ENCODE peak calls at places on chromosome 5, in five cellular contexts. V, Q, U, Z and D are unnamed samples.

GRCh38 chr5:25334288-25334790 is 689.6 kb upstream of the CDH10 start:
- DNase-seq in V (no peak), Q (no peak), U (no peak), Z (no peak), D (no peak)

GRCh38 chr5:152285764-152286163 is 119.3 kb downstream of the NMUR2 start:
- DNase-seq in V (no peak), Q (no peak), U (no peak), Z (no peak), D (no peak)

GRCh38 chr5:34626036-34626435 is 30.1 kb upstream of the RAI14 start:
- DNase-seq in V (no peak), Q (peak), U (no peak), Z (no peak), D (no peak)

GRCh38 chr5:72185717-72186388 is 78.6 kb downstream of the MAP1B start:
- DNase-seq in V (no peak), Q (no peak), U (no peak), Z (no peak), D (no peak)

GRCh38 chr5:78594946-78595921 is 53.3 kb downstream of the LHFPL2 start:
- DNase-seq in V (no peak), Q (peak), U (no peak), Z (peak), D (peak)

GRCh38 chr5:73266309-73266708 is 93.3 kb downstream of the TMEM174 start:
- DNase-seq in V (no peak), Q (no peak), U (no peak), Z (no peak), D (no peak)

GRCh38 chr5:14655146-14655741 is 9.3 kb upstream of the OTULIN start:
- DNase-seq in V (no peak), Q (no peak), U (no peak), Z (no peak), D (no peak)

GRCh38 chr5:154138701-154139100 is 51.8 kb upstream of the GALNT10 start:
- DNase-seq in V (no peak), Q (no peak), U (no peak), Z (no peak), D (no peak)

GRCh38 chr5:137328418-137328937 is 170.6 kb downstream of the SPOCK1 start:
- DNase-seq in V (no peak), Q (no peak), U (no peak), Z (no peak), D (no peak)

GRCh38 chr5:39951070-39951469 is 526.3 kb upstream of the DAB2 start:
- DNase-seq in V (no peak), Q (no peak), U (no peak), Z (no peak), D (no peak)

GRCh38 chr5:122942164-122942914 is 94.2 kb downstream of the PPIC start:
- DNase-seq in V (no peak), Q (peak), U (no peak), Z (no peak), D (no peak)

DNA sequence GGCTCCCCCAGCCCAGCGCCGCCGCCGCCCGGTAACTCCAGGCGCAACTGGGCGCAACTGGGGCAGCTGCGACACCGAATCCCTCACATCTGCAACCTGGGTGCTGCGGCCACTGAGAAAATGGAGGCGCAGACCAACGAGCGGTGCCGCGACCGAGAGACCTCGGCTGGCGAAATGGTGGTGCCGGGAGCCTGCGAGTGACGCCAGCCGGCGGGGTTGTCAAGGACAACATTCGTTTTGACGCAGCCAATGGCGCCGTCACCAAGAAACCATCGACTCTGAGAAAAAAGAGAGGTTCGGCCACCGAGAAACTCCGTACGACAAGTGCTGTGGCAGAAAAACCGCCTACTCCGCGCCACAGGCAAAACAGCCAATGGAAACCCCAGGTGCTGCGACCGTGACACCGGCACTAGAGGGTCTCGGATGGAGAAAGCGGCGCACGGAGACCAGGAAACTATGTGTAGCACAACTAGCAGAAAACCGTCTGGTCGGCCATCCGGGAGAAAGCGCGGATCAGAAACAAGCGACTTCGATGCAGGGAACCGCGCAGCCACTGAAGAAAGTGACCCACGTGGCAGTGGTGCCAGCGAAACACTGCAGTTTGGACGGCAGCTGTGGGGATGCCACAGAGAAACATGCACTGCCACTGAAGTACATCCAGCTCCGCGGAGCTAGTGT is 88.8 kb downstream of the ANXA2R start:
- DNase-seq in V (no peak), Q (peak), U (peak), Z (no peak), D (peak)
- TF ChIP-seq POLR2A in V (no peak), Q (no peak), U (no peak), Z (no peak), D (no peak)

GRCh38 chr5:87541033-87541432 is 128.3 kb upstream of the CCNH start:
- DNase-seq in V (no peak), Q (peak), U (no peak), Z (peak), D (no peak)
- TF ChIP-seq CTCF in V (peak), Q (no peak), U (no peak), Z (no peak), D (no peak)

GRCh38 chr5:139296862-139297326 is 3.4 kb downstream of the MATR3 start:
- DNase-seq in V (peak), Q (no peak), U (peak), Z (no peak), D (no peak)
- H3K4me3 ChIP-seq in V (peak), Q (no peak), U (no peak), Z (no peak), D (no peak)

GRCh38 chr5:115169392-115170127 is at the start of gene TRIM36:
- DNase-seq in V (peak), Q (peak), U (peak), Z (peak), D (peak)
- TF ChIP-seq POLR2A in V (peak), Q (no peak), U (peak), Z (peak), D (no peak)

DNA sequence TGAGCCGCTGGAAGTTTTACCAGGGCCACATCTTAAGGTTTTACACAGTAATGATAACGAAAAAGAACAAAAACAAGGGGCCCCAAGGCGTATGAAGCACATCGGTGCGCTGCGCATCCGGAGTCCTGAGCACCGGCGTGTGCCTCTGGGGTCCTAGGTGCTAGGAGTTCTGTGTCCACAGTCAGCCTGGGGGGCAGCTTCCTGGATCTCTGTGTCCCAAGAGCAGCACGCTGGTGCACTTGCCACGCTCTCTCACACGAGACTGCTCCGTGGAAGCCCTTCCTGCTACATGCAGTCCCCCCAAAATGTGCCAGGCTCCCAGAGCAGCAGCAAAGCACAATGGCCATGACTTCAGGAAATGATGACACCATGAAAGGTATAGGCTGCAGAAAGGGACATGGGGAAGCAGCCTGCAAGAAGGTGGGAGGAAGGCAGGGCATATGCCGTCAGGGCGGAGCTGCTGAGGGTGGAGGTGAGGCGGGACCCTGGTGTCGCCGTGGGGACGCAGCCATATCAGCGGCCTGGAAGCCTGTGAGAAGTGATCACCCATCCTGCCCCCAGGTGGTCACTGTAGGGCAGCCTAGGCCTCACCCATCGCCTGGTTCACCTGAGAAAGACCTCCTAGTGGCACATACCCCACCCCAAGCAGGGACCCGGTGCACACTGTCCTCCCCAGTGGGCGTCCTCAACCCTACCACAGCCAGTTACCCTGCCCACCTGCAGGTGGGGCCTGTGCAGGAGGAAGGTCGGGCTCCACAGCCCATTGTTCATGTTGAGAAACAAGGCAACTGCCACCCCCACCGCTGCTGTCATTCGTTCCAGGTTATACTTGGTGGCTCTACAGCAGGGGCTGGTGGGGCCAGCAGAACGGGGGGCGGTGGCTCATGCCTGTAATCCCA is 23.6 kb upstream of the SLC6A3 start:
- DNase-seq in V (no peak), Q (no peak), U (peak), Z (no peak), D (peak)
- TF ChIP-seq CTCF in V (peak), Q (no peak), U (no peak), Z (no peak), D (no peak)

GRCh38 chr5:48192-48591 is 43.8 kb upstream of the PLEKHG4B start:
- DNase-seq in V (no peak), Q (no peak), U (no peak), Z (no peak), D (no peak)

GRCh38 chr5:49953-50544 is 41.9 kb upstream of the PLEKHG4B start:
- DNase-seq in V (no peak), Q (no peak), U (no peak), Z (no peak), D (no peak)

GRCh38 chr5:51500-51823 is 40.5 kb upstream of the PLEKHG4B start:
- DNase-seq in V (no peak), Q (no peak), U (no peak), Z (no peak), D (no peak)

GRCh38 chr5:53381-54174 is 38.4 kb upstream of the PLEKHG4B start:
- DNase-seq in V (peak), Q (peak), U (peak), Z (no peak), D (no peak)

GRCh38 chr5:50724-51499 is 41.1 kb upstream of the PLEKHG4B start:
- DNase-seq in V (peak), Q (no peak), U (no peak), Z (no peak), D (no peak)
- H3K4me3 ChIP-seq in V (peak), Q (no peak), U (no peak), Z (no peak), D (no peak)

GRCh38 chr5:141695627-141696180 is 13.7 kb upstream of the ARAP3 start:
- DNase-seq in V (no peak), Q (no peak), U (peak), Z (no peak), D (no peak)
- TF ChIP-seq POLR2A in V (no peak), Q (no peak), U (no peak), Z (no peak), D (no peak)